ENCODE peak calls at places on chromosomes 2 and 18, in six cellular contexts. O is tibial artery, B is upper lobe of right lung, D is ovary, P is GM12865, V is body of pancreas. M is an unnamed sample.

GRCh38 chr2:72211777-72212515 is 64.3 kb upstream of the CYP26B1 start:
- DNase-seq in O (no peak), B (no peak), D (no peak), P (no peak), V (no peak), M (no peak)

GRCh38 chr18:59769105-59769865 is 72.1 kb upstream of the CCBE1 start:
- DNase-seq in O (no peak), B (no peak), D (no peak), P (no peak), V (no peak), M (no peak)

GRCh38 chr2:220143336-220143735 is 515.9 kb downstream of the SLC4A3 start:
- DNase-seq in O (no peak), B (no peak), D (no peak), P (no peak), V (no peak), M (peak; percentile 11)

GRCh38 chr2:198711484-198711883 is 746.3 kb downstream of the SATB2 start:
- DNase-seq in O (no peak), B (no peak), D (no peak), P (no peak), V (no peak), M (no peak)

GRCh38 chr18:75586576-75586975 is 159.1 kb upstream of the SMIM21 start:
- DNase-seq in O (no peak), B (no peak), D (no peak), P (no peak), V (no peak), M (no peak)

GRCh38 chr2:121613774-121614173 is 35.5 kb downstream of the CLASP1 start:
- DNase-seq in O (no peak), B (no peak), D (no peak), P (no peak), V (no peak), M (no peak)

GRCh38 chr2:120736202-120736954 is 710 bp downstream of the GLI2 start:
- DNase-seq in O (peak; percentile 79), B (no peak), D (peak; percentile 82), P (no peak), V (no peak), M (peak; percentile 24)

GRCh38 chr18:62206593-62206992 is 19.5 kb downstream of the RELCH start:
- DNase-seq in O (no peak), B (no peak), D (no peak), P (no peak), V (no peak), M (no peak)

GRCh38 chr2:110639972-110640371 is 37.9 kb downstream of the BUB1 start:
- DNase-seq in O (no peak), B (no peak), D (no peak), P (no peak), V (no peak), M (no peak)

GRCh38 chr2:65128297-65129190 is 1.4 kb downstream of the RAB1A start:
- DNase-seq in O (peak; percentile 74), B (no peak), D (no peak), P (peak; percentile 16), V (peak; percentile 82), M (no peak)

GRCh38 chr2:32947484-32948143 is 861 bp downstream of the LTBP1 start:
- DNase-seq in O (peak; percentile 78), B (peak; percentile 65), D (peak; percentile 20), P (peak; percentile 41), V (peak; percentile 27), M (peak; percentile 51)

GRCh38 chr2:216690451-216691209 is 4.7 kb downstream of the IGFBP5 start:
- DNase-seq in O (peak; percentile 93), B (no peak), D (peak; percentile 48), P (no peak), V (no peak), M (no peak)

GRCh38 chr2:113264713-113265403 is 13.9 kb downstream of the PAX8 start:
- DNase-seq in O (no peak), B (no peak), D (no peak), P (no peak), V (no peak), M (no peak)

GRCh38 chr2:51000849-51001617 is 30.9 kb downstream of the NRXN1 start:
- DNase-seq in O (no peak), B (no peak), D (no peak), P (no peak), V (no peak), M (no peak)

GRCh38 chr2:216888907-216889622 is 29.2 kb upstream of the TNP1 start:
- DNase-seq in O (no peak), B (no peak), D (no peak), P (no peak), V (no peak), M (no peak)

GRCh38 chr2:222613715-222614331 is 42.1 kb downstream of the FARSB start:
- DNase-seq in O (no peak), B (no peak), D (no peak), P (peak; percentile 57), V (no peak), M (peak; percentile 13)

GRCh38 chr2:174535083-174535482 is 48.3 kb upstream of the GPR155 start:
- DNase-seq in O (no peak), B (no peak), D (no peak), P (no peak), V (no peak), M (no peak)

GRCh38 chr2:25000503-25001328 is 29.0 kb upstream of the DNAJC27 start:
- DNase-seq in O (no peak), B (no peak), D (no peak), P (no peak), V (no peak), M (no peak)

GRCh38 chr2:158380786-158381185 is 75.8 kb downstream of the CCDC148 start:
- DNase-seq in O (no peak), B (no peak), D (no peak), P (no peak), V (no peak), M (no peak)

DNA sequence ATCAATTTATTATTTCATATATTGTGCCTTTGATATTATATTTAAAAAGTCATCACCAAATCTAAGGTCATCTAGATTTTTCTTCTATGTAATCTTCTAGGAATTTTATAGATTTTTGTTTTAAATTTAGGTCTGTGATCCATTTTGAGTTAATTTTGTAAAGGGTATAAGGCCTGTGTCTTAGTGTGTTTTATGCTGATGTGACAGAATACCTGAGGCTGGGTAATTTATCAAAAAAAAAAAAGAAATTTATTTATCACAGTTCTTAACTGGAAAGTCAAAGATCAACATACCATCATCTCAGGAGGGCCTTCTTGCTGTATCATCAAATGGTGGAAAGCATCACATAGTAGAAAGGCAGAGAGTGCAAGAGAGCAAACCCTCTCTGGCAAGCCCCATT is 216.2 kb downstream of the PDE1A start:
- DNase-seq in O (no peak), B (no peak), D (no peak), P (no peak), V (no peak), M (no peak)
- TF ChIP-seq CTCF in O (no peak), B (no peak), D (no peak), P (no peak), V (no peak), M (no peak)

DNA sequence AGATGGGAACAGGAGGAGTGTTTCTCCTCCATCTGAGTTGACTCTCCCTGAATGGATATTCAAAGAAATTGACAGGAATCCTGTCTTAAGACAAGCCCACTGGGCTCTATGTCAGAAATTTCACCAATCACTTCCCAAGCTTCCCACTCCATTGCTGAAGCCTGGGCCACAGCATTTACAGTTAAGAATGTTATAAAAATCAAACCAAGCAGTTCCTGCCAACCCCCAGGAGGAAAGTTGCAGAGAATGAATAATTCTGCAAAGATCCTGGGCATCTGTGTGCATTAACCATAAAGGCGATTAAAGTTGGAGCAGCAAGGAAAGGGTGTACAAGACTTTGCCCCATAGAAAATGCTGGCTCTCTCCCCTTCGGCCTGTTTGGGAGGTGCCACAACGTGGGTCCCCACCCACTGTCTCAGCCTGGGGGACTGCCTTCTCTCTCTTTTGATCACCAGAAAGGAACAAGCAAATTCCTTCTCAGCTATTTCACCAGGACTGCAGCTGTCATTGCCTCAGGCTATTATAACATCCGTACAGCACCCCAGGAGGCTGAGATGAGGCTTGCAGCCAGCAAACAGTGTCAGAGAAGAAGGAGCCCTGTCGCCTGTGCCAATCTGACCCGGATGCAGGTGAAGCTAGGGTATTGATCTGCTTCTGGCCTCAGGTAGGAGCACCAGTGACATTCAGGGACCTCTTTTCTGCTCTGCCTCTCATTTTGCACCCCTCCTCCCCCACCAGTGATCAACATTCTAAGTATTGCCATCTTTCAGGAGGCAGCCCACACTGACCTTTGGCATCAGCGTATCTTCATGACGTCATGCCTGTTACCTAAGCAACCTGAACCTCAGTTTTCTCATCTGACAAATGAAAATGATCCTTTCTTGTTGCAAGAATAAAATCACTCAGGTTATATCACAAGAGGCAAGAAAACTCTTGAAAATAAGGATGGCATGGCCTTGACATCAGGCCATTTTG is 219.0 kb downstream of the SH3BP4 start:
- DNase-seq in O (no peak), B (no peak), D (no peak), P (no peak), V (peak; percentile 19), M (peak; percentile 57)
- TF ChIP-seq CTCF in O (no peak), B (peak; percentile 22), D (no peak), P (no peak), V (no peak), M (no peak)

GRCh38 chr2:127560201-127560928 is 24.9 kb downstream of the MYO7B start:
- DNase-seq in O (no peak), B (no peak), D (no peak), P (no peak), V (no peak), M (no peak)
- TF ChIP-seq CTCF in O (peak; percentile 34), B (no peak), D (no peak), P (no peak), V (no peak), M (no peak)

GRCh38 chr18:78737006-78737915 is 242.4 kb upstream of the SALL3 start:
- DNase-seq in O (peak; percentile 41), B (no peak), D (no peak), P (no peak), V (no peak), M (no peak)

GRCh38 chr18:78739843-78740677 is 239.6 kb upstream of the SALL3 start:
- DNase-seq in O (peak; percentile 60), B (no peak), D (no peak), P (no peak), V (no peak), M (no peak)

GRCh38 chr18:78740876-78741275 is 238.7 kb upstream of the SALL3 start:
- DNase-seq in O (peak; percentile 35), B (no peak), D (no peak), P (no peak), V (no peak), M (no peak)

GRCh38 chr18:78738076-78738690 is 241.4 kb upstream of the SALL3 start:
- DNase-seq in O (peak; percentile 33), B (no peak), D (no peak), P (no peak), V (no peak), M (no peak)

DNA sequence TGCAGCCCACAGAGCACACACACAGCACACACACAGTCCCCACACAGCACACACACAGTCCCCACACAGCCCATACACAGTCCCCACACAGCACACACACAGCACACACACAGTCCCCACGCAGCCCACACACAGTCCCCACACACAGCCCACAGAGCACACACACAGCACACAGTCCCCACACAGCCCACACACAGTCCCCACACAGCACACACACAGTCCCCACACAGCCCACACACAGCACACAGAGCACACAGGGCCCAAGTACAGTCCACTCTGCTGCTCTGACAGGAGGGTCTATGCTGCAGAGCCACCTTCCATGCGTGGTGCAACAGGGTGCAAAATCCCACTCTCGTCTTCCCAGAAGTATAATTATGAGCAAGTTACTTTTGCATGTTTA is 240.5 kb upstream of the SALL3 start:
- DNase-seq in O (no peak), B (no peak), D (no peak), P (no peak), V (no peak), M (no peak)
- TF ChIP-seq CTCF in O (no peak), B (no peak), D (no peak), P (no peak), V (no peak), M (no peak)

M was measured in Calu3.